ENCODE peak calls at places on chromosomes 13 and 19, in seven cellular contexts. R, Z, P, T, J, I and Y are unnamed samples.

GRCh38 chr19:43078311-43078710 is 4.2 kb downstream of the PSG2 start:
- DNase-seq in P (no peak), Z (no peak), T (no peak), R (no peak), I (no peak), J (no peak), Y (no peak)

GRCh38 chr19:39400997-39401548 is 5.6 kb upstream of the ZFP36 start:
- DNase-seq in T (no peak), J (no peak), P (no peak), I (no peak), R (no peak), Z (no peak), Y (no peak)

GRCh38 chr19:8004001-8004400 is 1.4 kb downstream of the ELAVL1 start:
- DNase-seq in T (no peak), P (no peak), R (no peak), Z (no peak), I (no peak), J (no peak), Y (no peak)

GRCh38 chr13:97076898-97077297 is 82.6 kb upstream of the OXGR1 start:
- DNase-seq in J (no peak), R (no peak), Z (no peak), P (no peak), I (no peak), T (no peak), Y (no peak)

GRCh38 chr13:23960566-23961156 is 63.4 kb upstream of the C1QTNF9B start:
- DNase-seq in R (no peak), J (no peak), I (no peak), Z (no peak), T (no peak), P (peak), Y (no peak)

GRCh38 chr13:73514208-73514607 is 455.4 kb downstream of the KLF5 start:
- DNase-seq in P (no peak), Z (no peak), R (no peak), I (no peak), T (no peak), J (no peak), Y (no peak)

GRCh38 chr13:74218291-74218690 is 84.1 kb upstream of the KLF12 start:
- DNase-seq in P (no peak), R (no peak), Z (no peak), J (no peak), I (no peak), T (no peak), Y (no peak)

GRCh38 chr19:8250596-8250995 is 41.4 kb downstream of the CERS4 start:
- DNase-seq in Z (no peak), R (no peak), I (no peak), P (no peak), J (no peak), T (no peak), Y (no peak)

GRCh38 chr13:38624822-38625221 is 62.1 kb upstream of the FREM2 start:
- DNase-seq in T (no peak), I (no peak), P (no peak), Z (no peak), J (no peak), R (no peak), Y (no peak)

GRCh38 chr19:799076-799881 is 2.0 kb downstream of the PTBP1 start:
- DNase-seq in P (peak), Z (no peak), J (no peak), R (no peak), I (no peak), T (no peak), Y (no peak)

GRCh38 chr13:87058786-87059329 is 612.3 kb upstream of the SLITRK5 start:
- DNase-seq in T (no peak), R (no peak), J (no peak), Z (no peak), I (no peak), P (no peak), Y (no peak)

GRCh38 chr13:38103851-38104250 is 234.3 kb upstream of the TRPC4 start:
- DNase-seq in I (no peak), T (no peak), Z (no peak), J (no peak), R (no peak), P (no peak), Y (no peak)

GRCh38 chr19:31348416-31349159 is 648 bp downstream of the TSHZ3 start:
- DNase-seq in I (peak), Z (peak), P (no peak), T (no peak), J (no peak), R (no peak), Y (no peak)

GRCh38 chr13:70191034-70191433 is 82.8 kb upstream of the KLHL1 start:
- DNase-seq in Z (no peak), I (no peak), J (no peak), R (no peak), T (no peak), P (no peak), Y (no peak)

GRCh38 chr13:95099541-95099940 is 201.7 kb downstream of the ABCC4 start:
- DNase-seq in R (peak), Z (no peak), J (no peak), T (no peak), P (peak), I (no peak), Y (no peak)

GRCh38 chr13:79508224-79508961 is 27.4 kb downstream of the NDFIP2 start:
- DNase-seq in Z (no peak), R (no peak), T (no peak), P (no peak), I (no peak), J (no peak), Y (no peak)

DNA sequence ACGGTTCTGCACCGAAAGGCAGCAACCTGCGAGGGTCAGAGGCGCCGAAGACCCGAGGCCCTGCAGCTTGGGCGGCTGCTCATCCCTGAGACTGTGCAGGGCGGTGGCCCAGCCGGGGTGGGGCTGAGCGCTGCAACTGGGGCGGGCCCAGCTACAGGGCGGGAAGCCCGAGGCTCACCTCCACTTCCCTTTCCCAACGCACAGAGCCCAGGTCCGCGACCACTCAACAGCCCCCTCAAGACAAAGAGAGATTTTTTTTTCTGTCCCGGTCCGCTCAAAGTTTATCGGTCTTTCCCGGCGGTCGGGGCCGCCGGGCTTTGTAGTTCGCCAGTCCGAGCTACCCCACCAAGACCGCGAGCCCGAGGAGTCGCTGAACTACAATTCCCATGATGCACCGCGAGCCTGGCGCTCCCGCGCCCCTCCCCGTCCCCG is 573 bp downstream of the KATNAL1 start:
- DNase-seq in Z (peak), J (peak), R (peak), P (peak), I (peak), T (peak), Y (peak)
- TF ChIP-seq POLR2AphosphoS5 in Z (no peak), J (no peak), R (no peak), P (no peak), I (peak), T (peak), Y (no peak)

GRCh38 chr13:98462946-98463345 is 114.0 kb downstream of the STK24 start:
- DNase-seq in T (no peak), R (no peak), I (no peak), J (no peak), P (no peak), Z (peak), Y (no peak)

GRCh38 chr13:98468929-98469328 is 108.0 kb downstream of the STK24 start:
- DNase-seq in J (no peak), R (no peak), I (no peak), P (no peak), Z (peak), T (no peak), Y (no peak)

GRCh38 chr13:98467263-98467985 is 109.5 kb downstream of the STK24 start:
- DNase-seq in I (no peak), J (no peak), R (no peak), T (no peak), P (no peak), Z (peak), Y (no peak)

GRCh38 chr13:98468352-98468751 is 108.6 kb downstream of the STK24 start:
- DNase-seq in J (no peak), Z (peak), P (no peak), I (no peak), T (no peak), R (no peak), Y (no peak)

DNA sequence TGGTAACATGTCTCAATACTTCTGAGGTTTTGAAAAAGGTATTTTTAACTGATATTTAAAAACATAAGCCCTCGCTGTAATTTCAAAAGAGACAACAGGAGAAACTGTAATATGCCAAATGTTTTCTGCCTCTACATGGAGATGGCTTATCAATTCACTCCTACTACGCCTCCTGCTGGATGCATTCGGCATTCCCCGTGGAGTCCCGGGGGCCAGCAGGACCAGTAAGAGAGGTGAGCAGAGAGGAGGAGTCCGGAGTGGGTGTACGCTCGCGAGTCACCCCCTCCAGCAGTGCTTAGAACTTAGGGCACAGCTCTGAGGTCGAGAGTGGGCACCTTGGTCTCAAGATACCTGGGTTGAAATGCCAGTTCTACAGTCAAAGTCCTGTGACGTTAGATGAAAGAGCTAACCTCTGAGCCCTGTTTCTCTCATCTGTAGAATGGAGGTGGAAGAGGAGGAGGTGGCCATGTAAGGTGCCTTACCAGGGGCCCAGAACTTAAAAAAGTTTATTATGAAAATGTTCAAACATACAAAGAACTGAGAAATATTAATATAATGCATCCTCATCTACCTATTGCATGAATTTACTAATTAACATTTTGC is 110.2 kb downstream of the STK24 start:
- DNase-seq in T (no peak), P (peak), R (no peak), I (no peak), J (peak), Z (peak), Y (no peak)
- TF ChIP-seq POLR2AphosphoS5 in T (no peak), P (no peak), R (no peak), I (no peak), J (no peak), Z (no peak), Y (no peak)

GRCh38 chr13:82011355-82011754 is 1670.4 kb upstream of the SPRY2 start:
- DNase-seq in J (no peak), R (no peak), Z (no peak), P (no peak), T (no peak), I (no peak), Y (no peak)

DNA sequence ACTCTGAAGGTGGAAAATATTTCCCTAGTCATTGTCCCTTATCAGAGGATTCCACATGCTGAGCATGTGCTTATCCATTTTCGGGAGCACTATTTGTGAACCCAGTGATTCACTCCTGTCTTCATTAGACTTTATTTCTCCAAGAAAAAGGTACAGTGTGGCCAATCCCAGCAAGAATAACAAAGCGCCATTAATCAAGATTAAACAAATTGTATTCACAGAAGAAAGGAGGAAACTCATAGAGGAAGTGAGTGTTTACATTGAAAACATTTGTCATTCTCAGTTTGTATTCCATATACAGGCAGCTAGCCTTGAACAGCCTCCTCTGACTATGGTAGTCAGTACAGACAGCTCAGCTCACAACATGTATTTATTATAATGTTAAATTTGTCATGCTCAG is 1669.9 kb upstream of the SPRY2 start:
- DNase-seq in Z (no peak), I (no peak), J (no peak), R (no peak), P (no peak), T (no peak), Y (no peak)
- TF ChIP-seq POLR2AphosphoS5 in Z (no peak), I (no peak), J (no peak), R (no peak), P (no peak), T (no peak), Y (no peak)

DNA sequence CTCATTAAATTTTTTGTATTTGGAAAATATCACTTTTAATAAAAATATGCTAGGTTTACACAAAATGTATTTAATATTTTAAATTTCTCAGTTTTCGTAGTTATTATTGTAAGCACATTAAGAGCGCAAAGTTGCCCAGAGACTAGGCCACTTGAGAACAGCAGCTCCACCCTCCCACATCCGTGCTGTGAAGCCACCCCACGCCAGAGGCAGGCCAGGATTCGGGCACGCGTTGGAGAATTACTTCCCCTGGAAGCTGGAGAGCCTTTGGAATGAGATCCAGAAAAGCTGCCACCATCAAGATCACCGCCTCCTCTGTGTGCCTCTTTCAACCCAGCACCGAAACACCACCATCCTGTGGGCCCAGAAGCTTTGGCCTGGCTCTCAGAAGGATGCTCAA is 41.0 kb upstream of the SPACA7 start:
- DNase-seq in J (no peak), R (no peak), Z (no peak), T (no peak), P (no peak), I (no peak), Y (no peak)
- TF ChIP-seq POLR2AphosphoS5 in J (no peak), R (no peak), Z (no peak), T (no peak), P (no peak), I (no peak), Y (no peak)

GRCh38 chr19:18430417-18431144 is 7.4 kb downstream of the ISYNA1 start:
- DNase-seq in P (no peak), T (no peak), Z (no peak), R (no peak), J (no peak), I (no peak), Y (peak)

GRCh38 chr19:18431351-18432197 is 6.4 kb downstream of the ISYNA1 start:
- DNase-seq in T (no peak), R (no peak), J (no peak), P (no peak), Z (no peak), I (no peak), Y (peak)

GRCh38 chr19:18428173-18428836 is 9.1 kb downstream of the SSBP4 start:
- DNase-seq in R (no peak), Z (no peak), T (no peak), J (no peak), P (no peak), I (no peak), Y (no peak)

GRCh38 chr19:18428837-18429674 is 8.9 kb downstream of the ISYNA1 start:
- DNase-seq in Z (peak), J (peak), T (no peak), R (peak), I (no peak), P (no peak), Y (peak)

DNA sequence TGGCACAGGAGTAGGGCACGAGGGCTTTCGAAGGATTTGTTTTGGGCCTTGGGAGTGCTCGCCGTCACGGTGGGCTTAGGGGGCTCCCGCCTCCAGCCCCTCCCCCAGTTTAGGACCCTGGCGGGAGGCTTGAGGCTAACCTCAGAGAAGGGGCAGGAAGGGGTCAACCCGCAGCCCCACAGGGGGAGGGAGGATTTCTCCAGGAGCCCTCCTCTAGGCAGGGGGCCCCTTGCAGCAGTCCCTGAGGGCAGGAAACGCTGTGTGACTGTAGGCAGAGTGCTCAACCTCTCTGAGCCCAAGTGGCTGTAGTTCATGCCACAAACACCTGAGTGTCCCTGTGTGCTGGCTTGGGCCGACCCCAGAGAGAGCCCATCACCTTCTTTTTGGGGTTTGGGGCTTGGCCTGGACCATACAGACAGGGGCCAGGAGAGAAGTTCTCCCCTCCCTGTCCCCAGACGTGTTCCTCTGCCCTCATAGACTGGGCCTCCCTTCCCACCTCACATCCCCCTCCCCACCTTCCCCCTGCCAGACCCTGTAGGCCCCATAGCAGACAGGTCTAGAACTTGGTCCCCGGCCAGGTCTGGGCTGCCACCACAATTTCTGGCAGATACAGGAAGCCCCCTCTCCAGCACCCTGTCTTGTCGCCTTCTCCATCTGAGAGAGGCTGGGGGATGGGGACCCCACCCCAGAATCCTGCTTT is 8.1 kb downstream of the ISYNA1 start:
- DNase-seq in J (no peak), T (no peak), I (no peak), Z (no peak), R (no peak), P (no peak), Y (no peak)
- TF ChIP-seq POLR2AphosphoS5 in J (no peak), T (no peak), I (no peak), Z (no peak), R (no peak), P (no peak), Y (no peak)

GRCh38 chr19:48645652-48646191 is at the start of gene CA11:
- DNase-seq in J (no peak), I (no peak), R (no peak), P (no peak), Z (no peak), T (no peak), Y (no peak)
- TF ChIP-seq POLR2AphosphoS5 in J (no peak), I (no peak), R (no peak), P (no peak), Z (no peak), T (no peak), Y (no peak)

GRCh38 chr13:78409172-78409571 is 194.2 kb downstream of the POU4F1 start:
- DNase-seq in T (no peak), R (no peak), J (no peak), P (no peak), I (no peak), Z (no peak), Y (no peak)

GRCh38 chr13:78413887-78414553 is 189.3 kb downstream of the POU4F1 start:
- DNase-seq in I (no peak), J (no peak), R (no peak), T (no peak), P (no peak), Z (no peak), Y (no peak)

GRCh38 chr13:78404961-78405360 is 198.4 kb downstream of the POU4F1 start:
- DNase-seq in T (no peak), I (no peak), P (no peak), Z (no peak), R (no peak), J (no peak), Y (no peak)

GRCh38 chr13:78410847-78411246 is 192.5 kb downstream of the POU4F1 start:
- DNase-seq in J (no peak), T (no peak), P (no peak), R (no peak), I (no peak), Z (no peak), Y (no peak)

GRCh38 chr13:78410164-78410563 is 193.2 kb downstream of the POU4F1 start:
- DNase-seq in J (no peak), R (no peak), Z (no peak), I (no peak), P (no peak), T (no peak), Y (no peak)
- TF ChIP-seq POLR2AphosphoS5 in J (no peak), R (no peak), Z (no peak), I (no peak), P (no peak), T (no peak), Y (no peak)

GRCh38 chr19:11554160-11554559 is 4.9 kb downstream of the ELOF1 start:
- DNase-seq in T (no peak), Z (no peak), J (no peak), R (no peak), I (no peak), P (no peak), Y (no peak)
- TF ChIP-seq POLR2AphosphoS5 in T (no peak), Z (no peak), J (no peak), R (no peak), I (no peak), P (no peak), Y (no peak)

GRCh38 chr19:5354403-5354802 is 13.8 kb upstream of the PTPRS start:
- DNase-seq in I (no peak), J (peak), Z (no peak), P (peak), T (no peak), R (no peak), Y (no peak)

GRCh38 chr19:5349041-5349440 is 8.4 kb upstream of the PTPRS start:
- DNase-seq in R (no peak), Z (no peak), I (no peak), P (peak), T (no peak), J (no peak), Y (no peak)

GRCh38 chr19:5355076-5355475 is 14.5 kb upstream of the PTPRS start:
- DNase-seq in R (no peak), Z (no peak), I (no peak), P (no peak), T (no peak), J (no peak), Y (no peak)

GRCh38 chr19:5351731-5352228 is 11.2 kb upstream of the PTPRS start:
- DNase-seq in Z (no peak), T (no peak), I (no peak), R (no peak), J (no peak), P (no peak), Y (no peak)

GRCh38 chr19:5352229-5352763 is 11.7 kb upstream of the PTPRS start:
- DNase-seq in P (no peak), T (no peak), I (no peak), J (no peak), Z (no peak), R (no peak), Y (no peak)
- TF ChIP-seq POLR2AphosphoS5 in P (no peak), T (no peak), I (no peak), J (peak), Z (no peak), R (no peak), Y (no peak)